ENCODE peak calls at places on chromosome 16, in nine cellular contexts. Q, F, U, Z, V, Y, B, O and P are unnamed samples.

GRCh38 chr16:23494188-23494587 is 16.1 kb downstream of the GGA2 start:
- DNase-seq in B (no peak), O (no peak), Z (no peak), U (no peak), Y (no peak), Q (no peak), F (no peak), V (no peak), P (no peak)

GRCh38 chr16:89565506-89566372 is 5.3 kb downstream of the RPL13 start:
- DNase-seq in Y (peak), O (peak), U (peak), V (peak), B (peak), Q (peak), F (peak), Z (peak), P (peak)

GRCh38 chr16:88624481-88624880 is 13.9 kb upstream of the IL17C start:
- DNase-seq in Y (no peak), F (no peak), Q (no peak), V (no peak), B (no peak), Z (no peak), U (no peak), O (no peak), P (no peak)

GRCh38 chr16:53089434-53090270 is 34.9 kb downstream of the CHD9 start:
- DNase-seq in Q (peak), Y (no peak), V (no peak), Z (peak), O (no peak), U (no peak), F (no peak), B (peak), P (no peak)

GRCh38 chr16:89600956-89601355 is 12.5 kb upstream of the DPEP1 start:
- DNase-seq in Y (no peak), O (no peak), B (no peak), F (no peak), U (no peak), Z (peak), Q (no peak), V (no peak), P (no peak)

GRCh38 chr16:84295203-84295850 is 649 bp downstream of the WFDC1 start:
- DNase-seq in O (no peak), V (no peak), Q (no peak), B (peak), F (no peak), Y (no peak), U (no peak), Z (peak), P (no peak)

GRCh38 chr16:73015612-73016487 is 32.1 kb downstream of the ZFHX3 start:
- DNase-seq in B (no peak), Q (peak), F (no peak), U (no peak), Y (no peak), O (peak), V (no peak), Z (no peak), P (no peak)

GRCh38 chr16:12059216-12059769 is 82.8 kb downstream of the SNX29 start:
- DNase-seq in U (no peak), O (no peak), Q (no peak), Y (no peak), B (no peak), Z (no peak), F (no peak), V (no peak), P (no peak)

GRCh38 chr16:72202014-72202413 is 30.1 kb upstream of the PMFBP1 start:
- DNase-seq in O (peak), Q (peak), F (no peak), V (no peak), Y (no peak), B (peak), U (no peak), Z (peak), P (no peak)

GRCh38 chr16:74738134-74738541 is 36.5 kb downstream of the FA2H start:
- DNase-seq in O (no peak), Q (peak), Z (peak), U (no peak), F (no peak), V (no peak), B (peak), Y (no peak), P (no peak)

GRCh38 chr16:89922884-89923639 is at the start of gene TUBB3:
- DNase-seq in V (peak), B (peak), Z (peak), Y (peak), O (peak), F (peak), Q (peak), U (peak), P (peak)

GRCh38 chr16:50665128-50665878 is 15.8 kb downstream of the SNX20 start:
- DNase-seq in Z (peak), Y (peak), F (peak), Q (peak), O (peak), V (peak), B (peak), U (peak), P (peak)

GRCh38 chr16:88284101-88284500 is 98.7 kb upstream of the ZNF469 start:
- DNase-seq in U (no peak), B (no peak), Z (no peak), F (no peak), V (no peak), Q (no peak), Y (no peak), O (no peak), P (no peak)

GRCh38 chr16:4615389-4616046 is 830 bp upstream of the UBALD1 start:
- DNase-seq in O (no peak), V (no peak), Z (no peak), F (peak), B (no peak), U (no peak), Q (no peak), Y (no peak), P (no peak)

GRCh38 chr16:48231675-48232214 is 12.4 kb upstream of the LONP2 start:
- DNase-seq in Y (peak), Q (peak), O (peak), U (peak), B (peak), Z (peak), F (no peak), V (peak), P (peak)